ENCODE peak calls at places on chromosomes 16 and 17, in seven cellular contexts. C is mesenchymal stem cell, P is mesendoderm, D is IMR-90, F is H9, L is trophoblast cell, G is H1. A is an unnamed sample.

GRCh38 chr17:16407911-16408588 is 7.3 kb upstream of the TRPV2 start:
- DNase-seq in C (peak; percentile 75), G (no peak), P (no peak), D (peak; percentile 47), F (peak; percentile 75), L (no peak), A (no peak)

GRCh38 chr17:64006361-64007088 is 8.4 kb downstream of the PRR29 start:
- DNase-seq in F (peak; percentile 24), D (no peak), C (no peak), L (no peak), G (no peak), P (no peak), A (no peak)

GRCh38 chr16:72493681-72494415 is 321.9 kb upstream of the PMFBP1 start:
- DNase-seq in C (no peak), G (no peak), L (no peak), F (no peak), D (peak; percentile 65), P (no peak), A (no peak)

GRCh38 chr17:72380737-72381136 is 259.9 kb downstream of the SOX9 start:
- DNase-seq in P (no peak), C (no peak), G (no peak), L (no peak), D (no peak), F (no peak), A (no peak)

GRCh38 chr17:29210879-29211278 is 30.7 kb upstream of the MYO18A start:
- DNase-seq in G (no peak), F (no peak), D (peak; percentile 73), P (no peak), C (peak; percentile 52), L (no peak), A (no peak)

GRCh38 chr16:88345031-88345942 is 37.5 kb upstream of the ZNF469 start:
- DNase-seq in L (no peak), G (no peak), P (no peak), F (no peak), D (no peak), C (no peak), A (no peak)

GRCh38 chr17:33506889-33507650 is 214.0 kb upstream of the ASIC2 start:
- DNase-seq in L (no peak), D (no peak), F (no peak), G (no peak), P (peak; percentile 41), C (peak; percentile 87), A (no peak)

GRCh38 chr17:82863646-82863940 is 23.8 kb upstream of the ZNF750 start:
- DNase-seq in G (no peak), F (no peak), L (no peak), P (no peak), C (no peak), D (no peak), A (no peak)

GRCh38 chr16:79600636-79601091 is at the start of gene MAF:
- DNase-seq in P (peak; percentile 86), L (peak; percentile 89), C (peak; percentile 97), D (peak; percentile 24), F (peak; percentile 82), G (peak; percentile 54), A (peak; percentile 87)

GRCh38 chr17:50533720-50534148 is 1.2 kb downstream of the EPN3 start:
- DNase-seq in G (no peak), L (no peak), F (no peak), P (no peak), C (no peak), D (peak; percentile 33), A (no peak)

GRCh38 chr17:81544281-81544974 is 7.7 kb downstream of the FAAP100 start:
- DNase-seq in P (no peak), G (no peak), L (no peak), F (no peak), C (no peak), D (no peak), A (no peak)

GRCh38 chr17:27545562-27546229 is 85.3 kb upstream of the LGALS9 start:
- DNase-seq in P (no peak), C (peak; percentile 86), D (peak; percentile 51), G (no peak), L (no peak), F (no peak), A (no peak)
- H2AK5ac ChIP-seq in P (no peak overlapping the region), C (peak overlapping the region; percentile 46), D (peak overlapping the region; percentile 68), G (no peak overlapping the region), L (no peak overlapping the region), F (no peak overlapping the region), A (no peak overlapping the region)

GRCh38 chr17:34566201-34566600 is 13.2 kb upstream of the TMEM132E start:
- DNase-seq in D (no peak), G (no peak), F (no peak), P (no peak), L (no peak), C (no peak), A (no peak)
- H3K27me3 ChIP-seq in D (no peaks in the 10 kb centered on the region), G (peaks cover under 1% of the 10 kb centered on the region), F (no peaks in the 10 kb centered on the region), P (no peaks in the 10 kb centered on the region), L (no peaks in the 10 kb centered on the region), C (peaks cover 61% of the 10 kb centered on the region), A (peaks cover 7% of the 10 kb centered on the region)

GRCh38 chr16:1698680-1699079 is 7.3 kb upstream of the MAPK8IP3 start:
- DNase-seq in D (no peak), G (no peak), L (no peak), P (no peak), C (no peak), F (no peak), A (no peak)
- H3K79me1 ChIP-seq in D (peaks cover 14% of the 10 kb centered on the region), G (peaks cover 5% of the 10 kb centered on the region), L (no peaks in the 10 kb centered on the region), P (peaks cover 5% of the 10 kb centered on the region), C (peaks cover 39% of the 10 kb centered on the region), F (peaks cover 3% of the 10 kb centered on the region), A (peaks cover 2% of the 10 kb centered on the region)

DNA sequence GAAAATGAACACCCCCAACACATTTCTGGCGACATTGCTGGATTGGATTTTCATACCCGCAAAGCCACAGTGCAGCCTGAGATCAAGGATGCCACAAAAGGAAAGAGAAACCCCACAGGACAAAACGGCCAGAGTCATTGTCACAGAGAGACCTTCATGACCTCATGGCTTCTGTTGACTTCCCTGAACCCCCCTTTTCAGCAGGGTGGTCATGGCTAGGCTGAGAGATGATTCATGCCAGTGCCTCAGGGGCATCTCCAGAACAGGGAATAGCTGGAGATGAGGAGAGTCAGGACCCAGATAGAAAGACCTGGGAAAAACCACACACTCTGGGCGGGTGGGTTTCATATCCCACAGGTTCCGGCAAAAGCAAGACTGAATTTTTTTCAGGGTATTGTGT is 122.0 kb downstream of the C16orf95 start:
- DNase-seq in L (no peak), G (no peak), F (no peak), C (no peak), P (no peak), D (no peak), A (no peak)
- H2AK5ac ChIP-seq in L (no peak overlapping the region), G (no peak overlapping the region), F (no peak overlapping the region), C (no peak overlapping the region), P (no peak overlapping the region), D (no peak overlapping the region), A (no peak overlapping the region)

A was measured in neuronal stem cell.